ENCODE peak calls at places on chromosomes 6 and 20, in four cellular contexts. Z is A549, I is endothelial cell of umbilical vein, K is adrenal gland. A is an unnamed sample.
A peak's percentile ranks its signal among the peaks of the same experiment; 100 is the strongest.

GRCh38 chr6:127120787-127121636 is 2.5 kb downstream of the RSPO3 start:
- DNase-seq in Z (peak; percentile 91), K (peak; percentile 55), I (peak; percentile 88), A (peak; percentile 55)

GRCh38 chr20:60354181-60354580 is 396.0 kb downstream of the CDH26 start:
- DNase-seq in I (no peak), Z (no peak), K (no peak), A (no peak)

GRCh38 chr6:143594647-143595046 is 83.1 kb upstream of the PHACTR2 start:
- DNase-seq in K (peak; percentile 52), I (no peak), Z (no peak), A (no peak)

GRCh38 chr20:51758978-51759544 is 9.1 kb downstream of the ATP9A start:
- DNase-seq in Z (no peak), I (no peak), K (no peak), A (no peak)

GRCh38 chr6:38432479-38432878 is 207.2 kb downstream of the BTBD9 start:
- DNase-seq in Z (no peak), I (peak; percentile 17), K (no peak), A (no peak)

GRCh38 chr6:155040154-155040553 is 45.0 kb downstream of the TIAM2 start:
- DNase-seq in K (no peak), Z (no peak), I (no peak), A (no peak)

GRCh38 chr20:44017905-44018683 is 103.4 kb downstream of the TOX2 start:
- DNase-seq in I (peak; percentile 84), Z (peak; percentile 59), K (peak; percentile 59), A (no peak)

GRCh38 chr6:6543181-6543879 is 45.2 kb upstream of the LY86 start:
- DNase-seq in Z (no peak), I (no peak), K (no peak), A (no peak)

DNA sequence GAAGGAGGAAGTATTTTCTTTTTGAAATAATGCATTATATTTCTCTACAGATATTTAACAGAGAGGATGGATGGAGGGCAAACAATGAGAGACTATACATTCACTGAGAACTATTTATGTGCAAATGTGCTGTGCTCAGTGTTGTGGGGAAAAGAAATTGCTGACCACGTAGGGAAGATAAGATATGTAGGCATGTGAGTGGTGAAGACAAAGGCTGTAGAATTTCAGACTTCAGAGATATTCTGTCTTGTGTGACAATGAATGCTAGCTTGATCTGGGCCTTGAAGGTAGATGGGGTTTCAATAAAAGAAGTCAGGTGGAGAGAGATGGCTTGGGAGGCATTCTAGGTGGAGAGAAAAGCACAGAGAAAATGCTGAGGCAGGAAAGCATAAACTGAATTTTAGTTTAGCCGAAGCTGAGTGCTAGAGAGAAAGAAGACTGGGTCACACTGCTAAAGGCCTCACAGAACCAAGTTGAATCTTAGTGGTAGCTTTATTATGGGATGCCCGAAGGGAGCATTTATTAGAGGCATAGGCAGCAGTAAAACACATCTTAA is 56.9 kb upstream of the EEF1A1 start:
- DNase-seq in I (no peak), Z (no peak), K (no peak), A (no peak)
- TF ChIP-seq CTCF in I (no peak), Z (no peak), K (no peak), A (no peak)

GRCh38 chr6:12955996-12956395 is 239.4 kb downstream of the PHACTR1 start:
- DNase-seq in I (no peak), K (no peak), Z (no peak), A (no peak)

GRCh38 chr6:12956991-12957320 is 240.4 kb downstream of the PHACTR1 start:
- DNase-seq in Z (no peak), K (no peak), I (no peak), A (no peak)

GRCh38 chr6:12961761-12962160 is 245.2 kb downstream of the PHACTR1 start:
- DNase-seq in I (no peak), K (no peak), Z (no peak), A (no peak)

GRCh38 chr6:12958052-12958706 is 241.6 kb downstream of the PHACTR1 start:
- DNase-seq in Z (no peak), I (peak; percentile 68), K (no peak), A (no peak)

DNA sequence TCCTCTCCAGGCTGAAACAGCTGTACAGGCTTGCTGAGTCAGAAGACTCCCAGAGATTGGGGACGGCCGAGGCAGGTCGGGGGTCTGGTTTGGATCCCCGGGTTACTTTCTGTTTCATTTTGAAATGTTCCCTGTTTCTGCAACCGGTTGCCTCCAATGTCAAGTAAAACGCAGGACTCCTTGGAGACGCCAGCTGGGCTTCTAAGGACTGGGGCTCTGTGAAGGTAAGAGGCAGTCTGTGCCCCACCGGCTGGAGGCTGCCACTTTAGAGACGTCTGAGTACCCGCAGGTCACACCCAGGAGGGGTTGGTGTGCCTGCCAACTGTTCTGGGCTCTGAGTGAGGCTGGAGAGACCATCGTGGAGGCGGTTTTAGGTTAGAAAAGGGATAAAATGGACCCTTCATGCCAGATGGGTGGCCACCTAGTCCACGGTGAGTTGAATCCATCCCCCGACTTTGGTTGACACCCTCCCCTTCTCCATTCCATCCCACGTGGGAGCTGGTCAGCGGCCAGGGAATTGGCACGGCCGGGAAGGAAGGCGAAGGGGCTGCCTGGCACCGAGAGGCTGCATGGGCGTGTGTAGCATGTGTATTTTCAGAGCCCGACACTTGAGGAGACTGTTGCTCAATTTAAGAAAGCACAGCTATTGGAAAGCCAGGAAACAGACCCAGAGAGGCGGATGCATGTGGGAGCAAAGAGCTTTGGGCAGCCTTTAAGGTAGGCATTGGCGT is 240.9 kb downstream of the PHACTR1 start:
- DNase-seq in K (peak; percentile 59), Z (peak; percentile 2), I (peak; percentile 76), A (peak; percentile 2)
- H3K27ac ChIP-seq in K (no peak overlapping the region), Z (no peak overlapping the region), I (peak overlapping the region; percentile 56), A (no peak overlapping the region)

GRCh38 chr20:21677261-21677660 is 28.2 kb upstream of the PAX1 start:
- DNase-seq in Z (no peak), I (no peak), K (no peak), A (no peak)
- TF ChIP-seq CTCF in Z (no peak), I (no peak), K (no peak), A (no peak)

GRCh38 chr6:158474961-158475343 is 84.9 kb upstream of the TMEM181 start:
- DNase-seq in Z (peak; percentile 25), I (peak; percentile 21), K (no peak), A (no peak)
- H3K27ac ChIP-seq in Z (peak overlapping the region; percentile 84), I (peak overlapping the region; percentile 9), K (no peak overlapping the region), A (no peak overlapping the region)

DNA sequence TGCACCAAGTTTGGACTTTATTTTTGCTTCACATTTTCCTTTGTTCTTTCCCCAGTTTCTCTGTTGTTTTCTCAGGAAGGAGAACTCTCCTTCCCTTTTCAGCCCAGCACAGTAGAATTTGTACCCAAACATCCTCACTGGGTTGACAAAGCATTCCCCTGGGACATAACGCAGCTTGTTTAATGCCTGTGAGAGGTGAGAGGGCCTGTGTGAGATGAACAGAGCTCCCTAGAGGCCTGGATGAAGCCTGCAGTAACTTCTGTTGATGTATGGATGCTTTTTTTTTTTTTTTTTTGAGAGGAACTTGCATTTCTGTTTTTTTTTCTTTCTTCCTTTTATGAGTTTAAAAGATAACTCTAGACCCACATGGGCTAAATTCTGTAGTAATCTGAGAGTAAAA is 104.9 kb upstream of the SLC22A23 start:
- DNase-seq in Z (peak; percentile 43), I (peak; percentile 98), K (no peak), A (no peak)
- TF ChIP-seq CTCF in Z (no peak), I (peak; percentile 28), K (no peak), A (no peak)

GRCh38 chr20:63833776-63834544 is 2.9 kb upstream of the ZBTB46 start:
- DNase-seq in I (no peak), Z (no peak), K (no peak), A (no peak)
- H3K27ac ChIP-seq in I (no peak overlapping the region), Z (peak overlapping the region; percentile 82), K (no peak overlapping the region), A (no peak overlapping the region)

DNA sequence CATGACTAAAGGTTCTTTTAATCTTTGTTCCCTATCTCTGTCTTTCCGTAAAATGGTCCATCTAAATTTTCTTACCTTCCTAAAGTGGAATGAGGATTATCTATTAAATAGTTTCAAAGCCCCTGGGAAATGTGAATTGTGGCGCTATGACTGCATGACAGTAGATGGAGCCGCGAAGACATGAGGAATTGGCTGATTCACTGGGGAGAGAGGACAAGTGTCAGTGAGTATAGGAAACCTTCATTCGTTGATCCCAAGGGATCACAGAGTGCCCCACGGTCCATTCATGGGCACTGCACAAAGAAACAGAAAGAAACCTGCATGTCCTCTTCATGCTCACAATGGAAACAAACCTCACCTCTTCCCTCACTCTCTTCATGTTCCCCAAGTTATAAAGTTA is 479.3 kb upstream of the BTBD3 start:
- DNase-seq in Z (no peak), I (no peak), K (no peak), A (no peak)
- TF ChIP-seq CTCF in Z (no peak), I (no peak), K (no peak), A (no peak)

GRCh38 chr6:150766201-150766997 is 99.1 kb upstream of the MTHFD1L start:
- DNase-seq in Z (no peak), K (no peak), I (peak; percentile 57), A (no peak)
- H3K27ac ChIP-seq in Z (no peak overlapping the region), K (no peak overlapping the region), I (no peak overlapping the region), A (no peak overlapping the region)

DNA sequence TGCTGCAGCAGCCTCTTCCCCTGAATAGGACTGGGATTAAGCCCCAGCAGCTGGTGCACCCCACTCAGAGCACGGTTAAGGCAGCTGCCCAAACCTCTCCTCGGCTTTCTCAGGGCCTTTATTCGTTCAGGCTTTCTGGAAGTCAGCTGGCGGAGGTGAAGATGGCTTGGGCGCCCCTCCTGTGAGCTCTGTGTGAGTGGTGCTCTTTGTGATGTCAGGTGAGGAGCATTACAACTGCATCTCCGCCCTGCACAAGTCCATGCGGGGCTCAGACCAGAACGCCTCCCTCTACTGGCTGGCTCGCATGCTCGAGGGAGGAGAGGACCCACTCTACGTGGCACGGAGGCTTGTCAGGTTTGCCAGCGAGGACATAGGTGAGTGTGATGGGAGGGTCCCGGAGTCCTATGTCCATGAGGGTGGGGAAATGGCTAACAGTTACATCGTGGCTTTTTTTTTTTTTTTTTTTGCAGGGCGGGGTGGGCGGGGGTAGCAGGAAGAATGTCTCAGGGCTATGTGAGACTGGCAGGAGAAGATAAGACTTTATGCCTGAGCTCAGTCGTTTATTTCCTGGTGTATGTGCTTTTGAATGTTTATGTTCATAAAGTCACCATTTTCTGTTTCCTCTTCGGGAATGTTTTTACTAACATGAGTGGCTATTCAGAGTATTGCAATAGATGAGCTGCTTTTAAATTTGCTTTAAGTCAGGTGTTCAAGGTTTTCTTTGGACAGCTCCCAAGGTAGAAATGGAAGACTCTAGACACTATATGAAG is 18.2 kb downstream of the WRNIP1 start:
- DNase-seq in K (no peak), Z (no peak), I (peak; percentile 94), A (no peak)
- TF ChIP-seq CTCF in K (no peak), Z (no peak), I (no peak), A (no peak)

GRCh38 chr20:35304956-35305355 is 12.7 kb upstream of the FAM83C start:
- DNase-seq in Z (no peak), K (no peak), I (no peak), A (no peak)

GRCh38 chr20:35307666-35308653 is 15.7 kb upstream of the FAM83C start:
- DNase-seq in Z (peak; percentile 37), K (no peak), I (peak; percentile 71), A (no peak)

GRCh38 chr20:35305682-35306556 is 13.7 kb upstream of the FAM83C start:
- DNase-seq in Z (peak; percentile 95), I (peak; percentile 96), K (peak; percentile 94), A (no peak)

GRCh38 chr20:35303735-35304431 is 11.7 kb upstream of the FAM83C start:
- DNase-seq in Z (peak; percentile 92), K (peak; percentile 81), I (peak; percentile 87), A (peak; percentile 76)

GRCh38 chr20:35306931-35307517 is 14.8 kb upstream of the FAM83C start:
- DNase-seq in K (peak; percentile 47), I (peak; percentile 71), Z (peak; percentile 84), A (peak; percentile 11)
- H3K27ac ChIP-seq in K (no peak overlapping the region), I (peak overlapping the region; percentile 70), Z (peak overlapping the region; percentile 95), A (no peak overlapping the region)

A was measured in CD4-positive, alpha-beta T cell.